ENCODE peak calls at places on chromosome 10, in five cellular contexts. T is RPMI7951, B is pancreas, O is NCI-H345, K is heart left ventricle. R is an unnamed sample.

GRCh38 chr10:84415539-84416244 is 87.3 kb downstream of the CCSER2 start:
- DNase-seq in T (no peak), B (peak; percentile 78), O (no peak), K (no peak), R (no peak)

GRCh38 chr10:130333185-130333584 is 197.0 kb downstream of the GLRX3 start:
- DNase-seq in T (no peak), B (no peak), O (no peak), K (no peak), R (no peak)

GRCh38 chr10:74047304-74047703 is 49.4 kb downstream of the VCL start:
- DNase-seq in T (peak; percentile 70), B (no peak), O (no peak), K (no peak), R (no peak)

GRCh38 chr10:15802375-15802949 is 57.8 kb downstream of the MINDY3 start:
- DNase-seq in T (no peak), B (no peak), O (no peak), K (no peak), R (no peak)

GRCh38 chr10:62732841-62733653 is 71.5 kb upstream of the ADO start:
- DNase-seq in T (peak; percentile 90), B (no peak), O (no peak), K (no peak), R (no peak)

GRCh38 chr10:78979938-78980337 is 88.8 kb upstream of the ZMIZ1 start:
- DNase-seq in T (no peak), B (no peak), O (no peak), K (no peak), R (no peak)

GRCh38 chr10:44033008-44033407 is 351.9 kb downstream of the CXCL12 start:
- DNase-seq in T (peak; percentile 50), B (no peak), O (no peak), K (no peak), R (no peak)

GRCh38 chr10:121088524-121088923 is 237.4 kb downstream of the WDR11 start:
- DNase-seq in T (peak; percentile 27), B (no peak), O (peak; percentile 24), K (no peak), R (peak; percentile 35)

GRCh38 chr10:125457406-125457805 is 225.6 kb downstream of the TEX36 start:
- DNase-seq in T (no peak), B (no peak), O (no peak), K (no peak), R (no peak)

GRCh38 chr10:99983280-99983988 is 26.3 kb downstream of the DNMBP start:
- DNase-seq in T (no peak), B (no peak), O (no peak), K (no peak), R (no peak)

GRCh38 chr10:52283174-52283573 is 30.9 kb upstream of the DKK1 start:
- DNase-seq in T (peak; percentile 19), B (no peak), O (no peak), K (no peak), R (no peak)

GRCh38 chr10:1978593-1978992 is 241.3 kb upstream of the ADARB2 start:
- DNase-seq in T (no peak), B (no peak), O (no peak), K (no peak), R (no peak)

GRCh38 chr10:131896403-131896802 is 4.4 kb upstream of the PPP2R2D start:
- DNase-seq in T (no peak), B (no peak), O (no peak), K (no peak), R (no peak)

GRCh38 chr10:131094406-131095108 is 217.0 kb downstream of the TCERG1L start:
- DNase-seq in T (no peak), B (no peak), O (peak; percentile 42), K (no peak), R (peak; percentile 57)

GRCh38 chr10:133324198-133324792 is 12.4 kb downstream of the CALY start:
- DNase-seq in T (peak; percentile 58), B (peak; percentile 79), O (peak; percentile 78), K (no peak), R (peak; percentile 82)